ENCODE peak calls at places on chromosome 1, in seven cellular contexts. One of them, this sample, is unnamed.

GRCh38 chr1:209511169-209511568 is 72.3 kb upstream of the CAMK1G start:
- DNase-seq in K562: no peak
- DNase-seq in SK-N-SH: no peak
- DNase-seq in HepG2: no peak
- DNase-seq in H1: no peak
- DNase-seq in HCT116: no peak
- DNase-seq in GM12878: no peak
- DNase-seq in this sample: no peak

GRCh38 chr1:167442142-167442848 is 76.0 kb downstream of the CD247 start:
- DNase-seq in K562: peak
- DNase-seq in SK-N-SH: peak
- DNase-seq in HepG2: peak
- DNase-seq in GM12878: no peak
- DNase-seq in H1: peak
- DNase-seq in HCT116: peak
- DNase-seq in this sample: peak

GRCh38 chr1:59985901-59986735 is 59.5 kb upstream of the CYP2J2 start:
- DNase-seq in SK-N-SH: no peak
- DNase-seq in K562: no peak
- DNase-seq in HCT116: no peak
- DNase-seq in H1: no peak
- DNase-seq in HepG2: no peak
- DNase-seq in GM12878: no peak
- DNase-seq in this sample: no peak

GRCh38 chr1:218659911-218660677 is 315.0 kb downstream of the TGFB2 start:
- DNase-seq in HCT116: no peak
- DNase-seq in H1: no peak
- DNase-seq in GM12878: no peak
- DNase-seq in SK-N-SH: no peak
- DNase-seq in HepG2: no peak
- DNase-seq in K562: no peak
- DNase-seq in this sample: no peak

GRCh38 chr1:3275471-3276340 is 178.8 kb upstream of the ARHGEF16 start:
- DNase-seq in HCT116: no peak
- DNase-seq in SK-N-SH: no peak
- DNase-seq in K562: no peak
- DNase-seq in HepG2: no peak
- DNase-seq in H1: no peak
- DNase-seq in GM12878: no peak
- DNase-seq in this sample: no peak

GRCh38 chr1:29290414-29290980 is 54.2 kb downstream of the PTPRU start:
- DNase-seq in HepG2: no peak
- DNase-seq in SK-N-SH: no peak
- DNase-seq in GM12878: no peak
- DNase-seq in K562: no peak
- DNase-seq in HCT116: no peak
- DNase-seq in H1: no peak
- DNase-seq in this sample: no peak

GRCh38 chr1:217540321-217540720 is 90.6 kb downstream of the GPATCH2 start:
- DNase-seq in H1: no peak
- DNase-seq in HepG2: no peak
- DNase-seq in SK-N-SH: no peak
- DNase-seq in GM12878: no peak
- DNase-seq in HCT116: no peak
- DNase-seq in K562: no peak
- DNase-seq in this sample: no peak

GRCh38 chr1:152448496-152448895 is 34.4 kb upstream of the CRNN start:
- DNase-seq in SK-N-SH: no peak
- DNase-seq in HCT116: no peak
- DNase-seq in HepG2: no peak
- DNase-seq in GM12878: no peak
- DNase-seq in K562: no peak
- DNase-seq in H1: no peak
- DNase-seq in this sample: no peak

GRCh38 chr1:172762087-172762486 is 103.2 kb downstream of the FASLG start:
- DNase-seq in HCT116: no peak
- DNase-seq in SK-N-SH: no peak
- DNase-seq in HepG2: no peak
- DNase-seq in K562: no peak
- DNase-seq in GM12878: no peak
- DNase-seq in H1: no peak
- DNase-seq in this sample: no peak

GRCh38 chr1:75053207-75053606 is 81.0 kb upstream of the LHX8 start:
- DNase-seq in HepG2: no peak
- DNase-seq in HCT116: peak
- DNase-seq in H1: no peak
- DNase-seq in K562: no peak
- DNase-seq in SK-N-SH: no peak
- DNase-seq in GM12878: no peak
- DNase-seq in this sample: peak

GRCh38 chr1:40974945-40975344 is 4.6 kb upstream of the CTPS1 start:
- DNase-seq in K562: peak
- DNase-seq in GM12878: no peak
- DNase-seq in HepG2: no peak
- DNase-seq in SK-N-SH: no peak
- DNase-seq in H1: no peak
- DNase-seq in HCT116: no peak
- DNase-seq in this sample: no peak

GRCh38 chr1:190949932-190950331 is 472.3 kb upstream of the BRINP3 start:
- DNase-seq in SK-N-SH: no peak
- DNase-seq in HCT116: no peak
- DNase-seq in K562: no peak
- DNase-seq in HepG2: peak
- DNase-seq in H1: no peak
- DNase-seq in GM12878: no peak
- DNase-seq in this sample: no peak

GRCh38 chr1:199336745-199337640 is 690.5 kb upstream of the NR5A2 start:
- DNase-seq in HCT116: no peak
- DNase-seq in H1: peak
- DNase-seq in K562: no peak
- DNase-seq in GM12878: no peak
- DNase-seq in HepG2: no peak
- DNase-seq in SK-N-SH: no peak
- DNase-seq in this sample: no peak

GRCh38 chr1:232267092-232267836 is 362.7 kb downstream of the SIPA1L2 start:
- DNase-seq in K562: no peak
- DNase-seq in GM12878: no peak
- DNase-seq in H1: no peak
- DNase-seq in SK-N-SH: no peak
- DNase-seq in HepG2: no peak
- DNase-seq in HCT116: no peak
- DNase-seq in this sample: no peak

GRCh38 chr1:103960045-103960444 is 210.3 kb downstream of the AMY1C start:
- DNase-seq in K562: no peak
- DNase-seq in SK-N-SH: no peak
- DNase-seq in H1: no peak
- DNase-seq in HCT116: no peak
- DNase-seq in HepG2: no peak
- DNase-seq in GM12878: no peak
- DNase-seq in this sample: no peak

GRCh38 chr1:212497553-212497952 is 64.8 kb downstream of the NENF start:
- DNase-seq in H1: no peak
- DNase-seq in HepG2: no peak
- DNase-seq in HCT116: no peak
- DNase-seq in SK-N-SH: no peak
- DNase-seq in GM12878: no peak
- DNase-seq in K562: no peak
- DNase-seq in this sample: no peak

GRCh38 chr1:23475134-23475628 is 8.8 kb downstream of the ASAP3 start:
- DNase-seq in K562: no peak
- DNase-seq in H1: no peak
- DNase-seq in GM12878: no peak
- DNase-seq in HCT116: no peak
- DNase-seq in SK-N-SH: no peak
- DNase-seq in HepG2: no peak
- DNase-seq in this sample: no peak

GRCh38 chr1:232426801-232427200 is 203.1 kb downstream of the SIPA1L2 start:
- DNase-seq in HCT116: no peak
- DNase-seq in H1: no peak
- DNase-seq in GM12878: no peak
- DNase-seq in K562: no peak
- DNase-seq in HepG2: no peak
- DNase-seq in SK-N-SH: no peak
- DNase-seq in this sample: no peak

GRCh38 chr1:242824435-242824834 is 299.9 kb upstream of the PLD5 start:
- DNase-seq in SK-N-SH: no peak
- DNase-seq in GM12878: no peak
- DNase-seq in HepG2: no peak
- DNase-seq in H1: no peak
- DNase-seq in HCT116: no peak
- DNase-seq in K562: no peak
- DNase-seq in this sample: no peak

GRCh38 chr1:8040586-8040985 is 14.5 kb upstream of the ERRFI1 start:
- DNase-seq in SK-N-SH: no peak
- DNase-seq in GM12878: no peak
- DNase-seq in K562: no peak
- DNase-seq in H1: no peak
- DNase-seq in HCT116: peak
- DNase-seq in HepG2: peak
- DNase-seq in this sample: peak

GRCh38 chr1:51070640-51071039 is 31.4 kb upstream of the C1orf185 start:
- DNase-seq in H1: no peak
- DNase-seq in GM12878: no peak
- DNase-seq in SK-N-SH: peak
- DNase-seq in HepG2: no peak
- DNase-seq in K562: no peak
- DNase-seq in HCT116: no peak
- DNase-seq in this sample: no peak

GRCh38 chr1:26704629-26705028 is 8.8 kb downstream of the ARID1A start:
- DNase-seq in H1: no peak
- DNase-seq in HepG2: no peak
- DNase-seq in GM12878: no peak
- DNase-seq in K562: no peak
- DNase-seq in HCT116: no peak
- DNase-seq in SK-N-SH: no peak
- DNase-seq in this sample: no peak

GRCh38 chr1:53238197-53239155 is at the start of gene MAGOH:
- DNase-seq in K562: peak
- DNase-seq in SK-N-SH: peak
- DNase-seq in GM12878: peak
- DNase-seq in HCT116: peak
- DNase-seq in HepG2: peak
- DNase-seq in H1: peak
- DNase-seq in this sample: peak

GRCh38 chr1:14903922-14904321 is 249.6 kb upstream of the TMEM51 start:
- DNase-seq in HCT116: no peak
- DNase-seq in H1: no peak
- DNase-seq in SK-N-SH: no peak
- DNase-seq in K562: no peak
- DNase-seq in HepG2: no peak
- DNase-seq in GM12878: no peak
- DNase-seq in this sample: no peak

GRCh38 chr1:247317702-247318101 is 14.0 kb downstream of the ZNF496 start:
- DNase-seq in HepG2: no peak
- DNase-seq in K562: no peak
- DNase-seq in GM12878: no peak
- DNase-seq in H1: no peak
- DNase-seq in HCT116: no peak
- DNase-seq in SK-N-SH: no peak
- DNase-seq in this sample: no peak

GRCh38 chr1:6809461-6809860 is 24.2 kb downstream of the CAMTA1 start:
- DNase-seq in GM12878: no peak
- DNase-seq in HCT116: no peak
- DNase-seq in SK-N-SH: no peak
- DNase-seq in K562: no peak
- DNase-seq in HepG2: no peak
- DNase-seq in H1: no peak
- DNase-seq in this sample: no peak

DNA sequence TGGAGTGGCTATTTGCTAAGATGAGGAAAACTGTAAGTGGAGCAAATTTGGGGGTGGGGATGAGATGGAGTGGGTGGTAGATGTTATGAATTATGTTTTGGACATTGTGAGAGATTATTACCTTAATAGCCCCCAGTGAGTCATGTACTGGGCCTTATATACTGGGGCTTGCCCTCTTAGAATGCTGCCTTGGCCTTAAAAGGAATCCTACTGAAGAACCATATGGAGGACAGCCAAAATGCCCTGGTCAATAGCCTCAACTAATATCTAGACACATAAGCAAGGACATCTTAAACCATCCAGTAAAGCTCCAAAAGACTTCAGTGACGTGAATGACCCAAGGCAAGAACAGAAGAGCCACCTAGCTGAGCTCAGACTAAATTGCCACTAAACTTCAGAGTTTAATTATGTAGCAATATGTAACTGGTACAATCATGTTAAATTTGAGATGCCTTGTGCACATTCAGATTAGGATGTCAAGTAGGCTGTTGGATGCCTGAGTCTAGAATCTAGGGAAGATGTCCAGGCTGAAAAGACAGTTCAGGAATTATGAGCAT is 13.9 kb upstream of the IGSF3 start:
- DNase-seq in GM12878: no peak
- DNase-seq in K562: no peak
- DNase-seq in H1: no peak
- DNase-seq in SK-N-SH: no peak
- DNase-seq in HCT116: no peak
- DNase-seq in HepG2: no peak
- DNase-seq in this sample: no peak
- TF ChIP-seq JUND in GM12878: no peak
- TF ChIP-seq JUND in K562: no peak
- TF ChIP-seq JUND in H1: no peak
- TF ChIP-seq JUND in SK-N-SH: no peak
- TF ChIP-seq JUND in HCT116: no peak
- TF ChIP-seq JUND in HepG2: no peak
- TF ChIP-seq JUND in this sample: no peak

DNA sequence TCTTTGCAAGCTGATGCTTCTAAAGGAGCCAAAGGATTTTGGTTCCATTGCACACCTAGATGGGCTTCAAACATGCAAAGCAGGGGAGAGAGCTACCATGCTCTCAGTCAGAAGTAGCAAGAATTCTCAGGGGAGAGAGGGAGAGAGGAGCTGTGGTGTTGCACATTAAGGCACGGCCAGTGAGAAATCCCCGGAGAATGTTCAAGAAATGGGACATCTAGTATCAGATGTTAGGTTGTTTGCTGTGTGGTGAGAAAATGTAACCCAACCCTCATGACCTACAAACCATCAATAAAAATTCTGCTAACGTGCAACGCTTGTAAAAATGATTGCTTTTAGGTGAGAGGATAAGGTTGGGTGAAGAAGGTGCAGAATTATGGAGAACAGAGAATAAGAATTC is 25.1 kb upstream of the KIAA0040 start:
- DNase-seq in H1: no peak
- DNase-seq in K562: no peak
- DNase-seq in SK-N-SH: no peak
- DNase-seq in HepG2: no peak
- DNase-seq in HCT116: no peak
- DNase-seq in GM12878: no peak
- DNase-seq in this sample: no peak
- TF ChIP-seq JUND in H1: no peak
- TF ChIP-seq JUND in K562: no peak
- TF ChIP-seq JUND in SK-N-SH: no peak
- TF ChIP-seq JUND in HepG2: no peak
- TF ChIP-seq JUND in HCT116: no peak
- TF ChIP-seq JUND in GM12878: no peak
- TF ChIP-seq JUND in this sample: no peak

GRCh38 chr1:206923009-206923960 is 1.5 kb upstream of the FCMR start:
- DNase-seq in SK-N-SH: no peak
- DNase-seq in H1: no peak
- DNase-seq in K562: no peak
- DNase-seq in HepG2: no peak
- DNase-seq in HCT116: no peak
- DNase-seq in GM12878: peak
- DNase-seq in this sample: no peak
- TF ChIP-seq JUND in SK-N-SH: no peak
- TF ChIP-seq JUND in H1: no peak
- TF ChIP-seq JUND in K562: no peak
- TF ChIP-seq JUND in HepG2: no peak
- TF ChIP-seq JUND in HCT116: no peak
- TF ChIP-seq JUND in GM12878: no peak
- TF ChIP-seq JUND in this sample: no peak

GRCh38 chr1:19113362-19114092 is 96.5 kb downstream of the UBR4 start:
- DNase-seq in HepG2: peak
- DNase-seq in GM12878: no peak
- DNase-seq in SK-N-SH: peak
- DNase-seq in K562: peak
- DNase-seq in HCT116: peak
- DNase-seq in H1: no peak
- DNase-seq in this sample: peak
- TF ChIP-seq JUND in HepG2: no peak
- TF ChIP-seq JUND in GM12878: no peak
- TF ChIP-seq JUND in SK-N-SH: no peak
- TF ChIP-seq JUND in K562: peak
- TF ChIP-seq JUND in HCT116: no peak
- TF ChIP-seq JUND in H1: no peak
- TF ChIP-seq JUND in this sample: no peak

This sample was measured in T47D.